ENCODE peak calls at places on chromosomes 2 and 18, in seven cellular contexts. E, Q, W, L, G, M and X are unnamed samples.

GRCh38 chr2:216857131-216857550 is 2.7 kb downstream of the TNP1 start:
- DNase-seq in E (no peak), G (no peak), W (no peak), L (no peak), M (no peak), Q (no peak), X (no peak)

GRCh38 chr2:2662037-2662846 is 331.2 kb upstream of the MYT1L start:
- DNase-seq in M (no peak), L (no peak), G (no peak), Q (no peak), W (no peak), E (no peak), X (no peak)

GRCh38 chr2:19362652-19363473 is 4.4 kb upstream of the OSR1 start:
- DNase-seq in W (peak), E (no peak), Q (no peak), M (peak), L (peak), G (peak), X (peak)

GRCh38 chr2:190408538-190409271 is 550 bp downstream of the MFSD6 start:
- DNase-seq in E (no peak), G (peak), W (peak), M (no peak), L (peak), Q (no peak), X (peak)

GRCh38 chr2:172783091-172783898 is 47.6 kb downstream of the RAPGEF4 start:
- DNase-seq in Q (no peak), W (peak), E (no peak), M (peak), G (no peak), L (peak), X (no peak)

GRCh38 chr2:16678964-16679363 is 13.3 kb upstream of the CYRIA start:
- DNase-seq in E (no peak), M (no peak), Q (no peak), W (no peak), G (no peak), L (no peak), X (no peak)

GRCh38 chr2:222561817-222562424 is 94.0 kb downstream of the FARSB start:
- DNase-seq in L (peak), E (peak), G (peak), M (peak), W (peak), Q (peak), X (peak)

GRCh38 chr2:8177550-8177949 is 504.3 kb upstream of the ID2 start:
- DNase-seq in Q (no peak), W (no peak), G (no peak), E (no peak), M (no peak), L (no peak), X (no peak)

GRCh38 chr2:162245051-162245450 is 1.8 kb upstream of the FAP start:
- DNase-seq in E (no peak), W (no peak), M (no peak), G (no peak), L (no peak), Q (no peak), X (no peak)

GRCh38 chr2:168469281-168469988 is 13.4 kb downstream of the CERS6 start:
- DNase-seq in W (no peak), Q (peak), L (no peak), M (no peak), G (no peak), E (no peak), X (no peak)

GRCh38 chr2:150495993-150496627 is 8.6 kb upstream of the RND3 start:
- DNase-seq in G (no peak), W (no peak), E (no peak), M (no peak), Q (no peak), L (no peak), X (no peak)

GRCh38 chr2:15674637-15675455 is 83.2 kb downstream of the DDX1 start:
- DNase-seq in M (no peak), W (no peak), L (no peak), G (no peak), E (no peak), Q (no peak), X (no peak)

GRCh38 chr2:215929602-215930335 is 83.6 kb downstream of the MREG start:
- DNase-seq in G (peak), M (no peak), Q (no peak), L (no peak), E (no peak), W (no peak), X (no peak)

GRCh38 chr2:30267161-30267568 is 35.8 kb downstream of the LBH start:
- DNase-seq in E (no peak), Q (no peak), G (peak), W (no peak), M (no peak), L (no peak), X (peak)

GRCh38 chr2:113098061-113098460 is 29.3 kb upstream of the IL1RN start:
- DNase-seq in G (no peak), M (no peak), W (no peak), L (no peak), E (no peak), Q (no peak), X (no peak)

GRCh38 chr2:96933528-96933927 is 52.9 kb downstream of the FAM178B start:
- DNase-seq in W (peak), E (no peak), G (no peak), M (no peak), Q (no peak), L (no peak), X (no peak)

GRCh38 chr2:205768341-205768740 is 86.0 kb downstream of the NRP2 start:
- DNase-seq in G (no peak), Q (no peak), W (no peak), L (no peak), E (no peak), M (no peak), X (no peak)

GRCh38 chr2:205768815-205769493 is 86.7 kb downstream of the NRP2 start:
- DNase-seq in E (no peak), M (no peak), L (no peak), Q (no peak), W (no peak), G (no peak), X (no peak)

GRCh38 chr2:205767617-205768016 is 85.3 kb downstream of the NRP2 start:
- DNase-seq in M (no peak), W (no peak), L (no peak), Q (no peak), E (no peak), G (no peak), X (no peak)

GRCh38 chr2:205765147-205765546 is 82.8 kb downstream of the NRP2 start:
- DNase-seq in Q (no peak), L (no peak), M (no peak), W (no peak), E (no peak), G (no peak), X (no peak)

DNA sequence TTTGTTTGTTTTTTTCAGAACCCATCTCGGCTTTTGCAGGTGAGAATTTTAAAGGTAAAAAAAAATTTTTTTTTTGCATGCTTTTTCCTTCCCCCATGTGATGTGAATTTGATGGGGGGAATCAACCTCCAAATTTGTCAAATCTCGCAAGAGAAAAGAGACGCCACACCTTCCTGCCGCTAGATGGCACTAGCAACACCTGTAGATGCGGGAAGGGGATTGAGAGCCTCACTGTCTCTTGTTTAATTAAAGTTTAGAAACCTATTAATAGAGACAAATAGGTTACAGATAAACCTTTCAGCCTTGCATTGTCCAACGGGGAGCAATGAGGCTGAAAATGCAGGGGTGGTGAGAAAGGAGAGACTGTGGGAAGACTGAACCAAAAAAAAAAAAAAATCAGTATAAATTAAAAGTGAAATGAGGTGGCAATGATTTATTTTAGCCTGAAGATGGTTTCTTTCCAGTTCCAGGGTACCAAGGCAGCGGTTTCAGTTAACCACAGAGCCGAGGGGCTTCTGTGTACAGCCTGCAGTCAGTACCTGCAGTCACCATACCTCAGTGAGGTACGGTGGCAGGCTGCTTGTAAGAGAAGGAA is 84.6 kb downstream of the NRP2 start:
- DNase-seq in G (peak), M (peak), E (no peak), Q (no peak), W (peak), L (no peak), X (peak)
- TF ChIP-seq JUND in G (no peak), M (no peak), E (no peak), Q (no peak), W (no peak), L (no peak), X (no peak)

DNA sequence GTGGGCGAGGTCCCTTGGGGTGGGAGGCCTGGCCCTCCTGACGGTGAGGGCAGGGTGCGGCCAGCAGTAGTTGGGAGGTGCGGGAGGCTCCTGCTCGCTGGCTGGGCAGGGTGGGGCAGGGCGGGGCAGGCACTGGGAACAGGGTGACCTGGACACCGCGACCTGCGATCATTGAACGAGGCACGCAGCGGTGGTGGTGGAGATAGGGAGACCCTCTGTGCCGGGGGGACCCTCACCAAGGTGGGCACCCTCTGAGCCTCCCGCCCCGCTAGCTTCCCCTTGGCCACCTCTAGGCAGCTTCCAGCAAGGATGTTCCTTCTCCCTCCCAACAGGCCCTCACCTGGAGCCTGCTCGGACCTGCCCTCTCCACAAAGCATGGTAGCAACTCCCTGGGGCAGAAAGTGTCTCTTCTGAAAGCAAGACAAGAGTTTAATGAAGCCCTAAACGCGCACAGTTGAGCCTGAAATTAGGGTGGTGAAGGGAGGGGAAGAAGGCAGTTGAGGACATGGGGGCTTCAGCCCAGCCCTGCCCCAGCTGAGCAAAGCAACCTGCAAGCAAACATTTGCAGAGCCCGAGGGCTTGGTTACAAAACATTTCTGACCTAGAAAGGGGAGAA is 15.3 kb upstream of the FOSL2 start:
- DNase-seq in E (no peak), Q (no peak), M (no peak), L (no peak), W (no peak), G (no peak), X (peak)
- TF ChIP-seq JUND in E (no peak), Q (no peak), M (no peak), L (no peak), W (no peak), G (no peak), X (no peak)

GRCh38 chr2:230282936-230283335 is 44.1 kb upstream of the SP140L start:
- DNase-seq in Q (no peak), W (no peak), G (no peak), L (no peak), E (no peak), M (no peak), X (no peak)
- TF ChIP-seq JUND in Q (no peak), W (no peak), G (no peak), L (no peak), E (no peak), M (no peak), X (no peak)

GRCh38 chr18:45940724-45941123 is 26.4 kb downstream of the EPG5 start:
- DNase-seq in G (no peak), M (no peak), Q (no peak), E (no peak), L (no peak), W (no peak), X (no peak)

GRCh38 chr18:45951021-45951714 is 16.0 kb downstream of the EPG5 start:
- DNase-seq in M (no peak), E (no peak), Q (no peak), G (no peak), L (peak), W (no peak), X (no peak)

DNA sequence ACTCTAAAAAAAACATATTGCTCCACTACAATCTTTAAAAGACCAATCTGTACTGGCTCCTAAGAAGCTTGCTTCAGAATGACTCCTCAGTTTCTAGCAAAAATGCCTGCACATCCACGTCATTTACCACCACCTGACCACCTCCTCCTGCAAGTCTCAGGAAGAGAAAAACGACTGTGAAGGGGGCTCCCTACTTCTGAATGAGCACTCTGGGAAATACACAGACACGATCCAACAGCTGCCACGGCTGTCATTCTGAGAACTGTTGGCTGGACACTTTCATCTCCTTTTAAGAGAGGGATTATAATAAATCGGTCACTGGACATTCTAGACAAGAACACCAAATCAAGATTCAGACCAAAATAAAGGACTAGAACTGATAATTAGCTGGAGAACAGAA is 21.5 kb downstream of the EPG5 start:
- DNase-seq in E (no peak), L (no peak), Q (no peak), W (no peak), G (no peak), M (no peak), X (no peak)
- TF ChIP-seq JUND in E (no peak), L (no peak), Q (no peak), W (no peak), G (no peak), M (no peak), X (no peak)

GRCh38 chr18:11665587-11665986 is 23.5 kb upstream of the GNAL start:
- DNase-seq in G (no peak), L (no peak), E (no peak), M (no peak), W (no peak), Q (no peak), X (no peak)

GRCh38 chr18:11664286-11664685 is 24.8 kb upstream of the GNAL start:
- DNase-seq in L (no peak), M (no peak), E (no peak), G (no peak), Q (no peak), W (no peak), X (no peak)

GRCh38 chr18:11663630-11664029 is 25.4 kb upstream of the GNAL start:
- DNase-seq in G (no peak), E (no peak), W (no peak), L (no peak), Q (no peak), M (no peak), X (no peak)

GRCh38 chr18:11666176-11666575 is 22.9 kb upstream of the GNAL start:
- DNase-seq in W (no peak), G (no peak), L (no peak), Q (no peak), M (no peak), E (no peak), X (no peak)

GRCh38 chr18:11665146-11665545 is 23.9 kb upstream of the GNAL start:
- DNase-seq in M (no peak), L (no peak), Q (no peak), G (no peak), E (no peak), W (no peak), X (no peak)
- TF ChIP-seq JUND in M (no peak), L (no peak), Q (no peak), G (no peak), E (no peak), W (no peak), X (no peak)

DNA sequence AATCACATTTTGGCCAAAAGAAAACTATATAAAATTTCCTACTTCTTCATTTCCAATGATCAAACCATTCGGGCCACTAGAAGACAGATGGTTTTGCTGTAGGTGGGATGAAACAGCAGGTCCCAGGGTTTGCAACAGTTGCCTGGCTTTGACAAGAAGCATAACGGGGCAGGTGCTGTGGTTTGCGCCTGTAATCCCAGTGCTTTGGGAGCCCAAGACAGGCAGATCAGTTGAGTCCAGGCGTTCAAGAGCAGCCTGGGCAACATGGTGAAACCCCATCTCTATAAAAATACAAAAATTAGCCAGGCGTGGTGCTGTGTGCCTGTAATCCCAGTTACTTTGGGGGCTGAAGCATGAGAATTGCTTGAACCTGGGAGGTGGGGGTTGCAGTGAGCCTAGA is 81.4 kb upstream of the XPO1 start:
- DNase-seq in M (no peak), E (no peak), G (no peak), W (no peak), L (no peak), Q (no peak), X (no peak)
- TF ChIP-seq JUND in M (no peak), E (no peak), G (no peak), W (no peak), L (no peak), Q (no peak), X (no peak)

GRCh38 chr2:166239548-166239947 is 111.7 kb upstream of the SCN1A start:
- DNase-seq in E (peak), L (no peak), Q (no peak), W (no peak), G (peak), M (no peak), X (no peak)
- TF ChIP-seq JUND in E (no peak), L (no peak), Q (no peak), W (peak), G (peak), M (no peak), X (no peak)

GRCh38 chr18:3901811-3902210 is 451.8 kb downstream of the TGIF1 start:
- DNase-seq in M (no peak), G (no peak), W (no peak), E (no peak), L (no peak), Q (no peak), X (no peak)

GRCh38 chr18:3903341-3903740 is 453.4 kb downstream of the TGIF1 start:
- DNase-seq in E (no peak), L (no peak), Q (no peak), W (no peak), G (no peak), M (no peak), X (no peak)

GRCh38 chr18:3901042-3901441 is 451.1 kb downstream of the TGIF1 start:
- DNase-seq in G (no peak), Q (no peak), L (no peak), M (no peak), W (no peak), E (no peak), X (no peak)

GRCh38 chr18:3906072-3906471 is 456.1 kb downstream of the TGIF1 start:
- DNase-seq in M (no peak), E (no peak), Q (peak), L (no peak), G (no peak), W (no peak), X (no peak)

DNA sequence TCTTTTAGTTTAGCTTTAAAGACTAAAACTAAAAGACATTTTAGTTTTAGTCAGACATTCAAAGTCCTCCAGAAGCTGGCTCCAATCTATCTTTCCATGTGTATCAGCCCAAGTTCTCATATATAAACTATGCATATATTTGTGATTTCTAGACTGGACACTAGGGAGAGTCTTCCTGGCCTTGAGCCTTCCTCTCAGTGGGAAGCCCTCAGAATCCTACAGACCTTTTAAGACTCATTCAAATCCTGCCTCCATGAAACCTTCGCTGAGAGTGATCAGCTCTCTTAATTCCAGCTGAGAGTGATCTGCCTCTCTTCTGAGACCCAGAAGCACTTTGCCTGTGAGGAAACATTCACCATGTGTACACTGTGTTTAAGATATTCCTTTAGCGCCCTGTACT is 452.7 kb downstream of the TGIF1 start:
- DNase-seq in M (no peak), W (no peak), L (no peak), E (no peak), G (no peak), Q (no peak), X (no peak)
- TF ChIP-seq JUND in M (no peak), W (no peak), L (no peak), E (no peak), G (no peak), Q (no peak), X (no peak)

DNA sequence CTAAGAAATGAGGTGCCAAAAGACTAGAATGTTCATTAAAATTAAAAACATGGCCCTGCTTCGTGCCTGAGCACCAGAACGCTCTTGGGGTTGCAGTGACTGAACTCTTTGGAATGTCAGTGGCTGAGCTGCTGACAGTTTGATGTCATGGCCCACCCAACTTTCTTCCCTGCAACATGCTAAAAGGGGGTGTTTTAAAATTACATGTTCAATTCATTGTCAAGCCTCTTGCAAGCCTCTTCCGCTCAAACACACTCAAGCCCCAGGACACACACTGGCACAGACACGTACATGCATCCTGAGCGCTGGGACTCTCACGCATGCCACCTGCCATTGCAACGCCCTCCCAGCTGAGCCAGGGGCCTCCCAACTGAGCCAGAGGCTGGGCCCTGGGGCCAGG is 12.6 kb downstream of the RUFY4 start:
- DNase-seq in M (no peak), Q (no peak), L (no peak), E (no peak), G (no peak), W (no peak), X (no peak)
- TF ChIP-seq JUND in M (no peak), Q (no peak), L (no peak), E (no peak), G (no peak), W (no peak), X (no peak)